ENCODE peak calls at places on chromosomes 5 and 9, in seven cellular contexts. U, Z, Y, C, B, K and G are unnamed samples.

GRCh38 chr9:14322211-14323082 is 8.5 kb upstream of the NFIB start:
- DNase-seq in B (peak), C (peak), Y (peak), K (no peak), U (peak), Z (peak), G (peak)

GRCh38 chr5:84274585-84275468 is 109.9 kb downstream of the EDIL3 start:
- DNase-seq in K (no peak), Y (peak), B (peak), U (no peak), Z (no peak), C (peak), G (no peak)

GRCh38 chr5:173123416-173123815 is 20.9 kb upstream of the BNIP1 start:
- DNase-seq in Y (no peak), B (no peak), Z (no peak), U (no peak), C (no peak), K (no peak), G (no peak)

GRCh38 chr9:131275332-131276106 is 791 bp downstream of the FAM78A start:
- DNase-seq in B (no peak), Z (no peak), K (no peak), C (no peak), U (peak), Y (no peak), G (no peak)

GRCh38 chr5:145936401-145937131 is at the start of gene SH3RF2:
- DNase-seq in U (peak), Y (no peak), B (peak), Z (no peak), C (peak), K (peak), G (no peak)

GRCh38 chr5:84028093-84028492 is 307.4 kb upstream of the HAPLN1 start:
- DNase-seq in C (no peak), U (no peak), Y (no peak), K (peak), Z (no peak), B (peak), G (no peak)

GRCh38 chr5:125210241-125210947 is 464.0 kb upstream of the ZNF608 start:
- DNase-seq in U (no peak), K (no peak), B (no peak), Y (no peak), C (peak), Z (no peak), G (no peak)

GRCh38 chr5:40233268-40233667 is 446.4 kb upstream of the PTGER4 start:
- DNase-seq in Y (no peak), Z (no peak), K (no peak), B (peak), C (peak), U (no peak), G (no peak)

GRCh38 chr5:127243011-127243410 is 47.6 kb upstream of the MEGF10 start:
- DNase-seq in U (no peak), K (no peak), C (no peak), Z (no peak), B (no peak), Y (no peak), G (no peak)